ENCODE peak calls at places on chromosomes 6 and 20, in nine cellular contexts. One of them, this sample, is unnamed.

GRCh38 chr6:88629838-88630462 is 333.5 kb downstream of the RNGTT start:
- DNase-seq in heart left ventricle: no peak
- DNase-seq in psoas muscle: no peak
- DNase-seq in thyroid gland: no peak
- DNase-seq in lower lobe of right lung: no peak
- DNase-seq in kidney: no peak
- DNase-seq in PC-9: no peak
- DNase-seq in ascending aorta: no peak
- DNase-seq in cardiac muscle cell: no peak
- DNase-seq in this sample: peak

GRCh38 chr20:38460040-38460623 is 12.5 kb upstream of the RALGAPB start:
- DNase-seq in psoas muscle: no peak
- DNase-seq in cardiac muscle cell: peak
- DNase-seq in lower lobe of right lung: no peak
- DNase-seq in heart left ventricle: no peak
- DNase-seq in PC-9: peak
- DNase-seq in ascending aorta: no peak
- DNase-seq in kidney: no peak
- DNase-seq in thyroid gland: peak
- DNase-seq in this sample: peak

GRCh38 chr6:89669002-89669401 is 30.5 kb upstream of the LYRM2 start:
- DNase-seq in psoas muscle: no peak
- DNase-seq in PC-9: no peak
- DNase-seq in lower lobe of right lung: no peak
- DNase-seq in thyroid gland: no peak
- DNase-seq in heart left ventricle: no peak
- DNase-seq in kidney: no peak
- DNase-seq in ascending aorta: no peak
- DNase-seq in cardiac muscle cell: peak
- DNase-seq in this sample: no peak

GRCh38 chr20:6654490-6655247 is 112.8 kb upstream of the BMP2 start:
- DNase-seq in psoas muscle: no peak
- DNase-seq in thyroid gland: no peak
- DNase-seq in kidney: no peak
- DNase-seq in ascending aorta: no peak
- DNase-seq in cardiac muscle cell: no peak
- DNase-seq in PC-9: no peak
- DNase-seq in lower lobe of right lung: no peak
- DNase-seq in heart left ventricle: no peak
- DNase-seq in this sample: no peak

GRCh38 chr6:112931835-112932234 is 584.7 kb downstream of the RFPL4B start:
- DNase-seq in thyroid gland: no peak
- DNase-seq in ascending aorta: no peak
- DNase-seq in psoas muscle: no peak
- DNase-seq in heart left ventricle: no peak
- DNase-seq in lower lobe of right lung: no peak
- DNase-seq in PC-9: no peak
- DNase-seq in cardiac muscle cell: peak
- DNase-seq in kidney: no peak
- DNase-seq in this sample: peak

GRCh38 chr6:153790048-153790447 is 249.0 kb upstream of the OPRM1 start:
- DNase-seq in heart left ventricle: no peak
- DNase-seq in cardiac muscle cell: peak
- DNase-seq in ascending aorta: peak
- DNase-seq in psoas muscle: no peak
- DNase-seq in PC-9: peak
- DNase-seq in lower lobe of right lung: no peak
- DNase-seq in kidney: no peak
- DNase-seq in thyroid gland: no peak
- DNase-seq in this sample: peak

GRCh38 chr6:127053032-127053908 is 65.2 kb upstream of the RSPO3 start:
- DNase-seq in PC-9: no peak
- DNase-seq in ascending aorta: no peak
- DNase-seq in lower lobe of right lung: no peak
- DNase-seq in heart left ventricle: no peak
- DNase-seq in cardiac muscle cell: peak
- DNase-seq in thyroid gland: no peak
- DNase-seq in kidney: no peak
- DNase-seq in psoas muscle: no peak
- DNase-seq in this sample: no peak

GRCh38 chr6:39203804-39204495 is 25.3 kb downstream of the KCNK5 start:
- DNase-seq in kidney: peak
- DNase-seq in cardiac muscle cell: no peak
- DNase-seq in heart left ventricle: no peak
- DNase-seq in psoas muscle: no peak
- DNase-seq in PC-9: peak
- DNase-seq in thyroid gland: peak
- DNase-seq in ascending aorta: no peak
- DNase-seq in lower lobe of right lung: peak
- DNase-seq in this sample: no peak

GRCh38 chr6:111626446-111626845 is 20.8 kb upstream of the TRAF3IP2 start:
- DNase-seq in ascending aorta: no peak
- DNase-seq in cardiac muscle cell: no peak
- DNase-seq in psoas muscle: no peak
- DNase-seq in kidney: no peak
- DNase-seq in heart left ventricle: no peak
- DNase-seq in PC-9: no peak
- DNase-seq in lower lobe of right lung: no peak
- DNase-seq in thyroid gland: no peak
- DNase-seq in this sample: peak

GRCh38 chr6:71138416-71138815 is 150.2 kb upstream of the OGFRL1 start:
- DNase-seq in PC-9: no peak
- DNase-seq in lower lobe of right lung: no peak
- DNase-seq in thyroid gland: no peak
- DNase-seq in ascending aorta: no peak
- DNase-seq in heart left ventricle: no peak
- DNase-seq in kidney: no peak
- DNase-seq in cardiac muscle cell: no peak
- DNase-seq in psoas muscle: no peak
- DNase-seq in this sample: no peak

GRCh38 chr6:96841241-96841824 is 4.1 kb upstream of the GPR63 start:
- DNase-seq in psoas muscle: no peak
- DNase-seq in kidney: no peak
- DNase-seq in cardiac muscle cell: no peak
- DNase-seq in ascending aorta: no peak
- DNase-seq in lower lobe of right lung: no peak
- DNase-seq in PC-9: no peak
- DNase-seq in heart left ventricle: no peak
- DNase-seq in thyroid gland: no peak
- DNase-seq in this sample: no peak

GRCh38 chr20:11217322-11217989 is 543.7 kb upstream of the JAG1 start:
- DNase-seq in thyroid gland: no peak
- DNase-seq in lower lobe of right lung: no peak
- DNase-seq in psoas muscle: no peak
- DNase-seq in kidney: no peak
- DNase-seq in ascending aorta: no peak
- DNase-seq in cardiac muscle cell: peak
- DNase-seq in PC-9: no peak
- DNase-seq in heart left ventricle: no peak
- DNase-seq in this sample: no peak

GRCh38 chr6:104306206-104306605 is 553.5 kb downstream of the HACE1 start:
- DNase-seq in lower lobe of right lung: no peak
- DNase-seq in kidney: no peak
- DNase-seq in thyroid gland: no peak
- DNase-seq in ascending aorta: no peak
- DNase-seq in cardiac muscle cell: no peak
- DNase-seq in psoas muscle: no peak
- DNase-seq in PC-9: no peak
- DNase-seq in heart left ventricle: no peak
- DNase-seq in this sample: no peak

GRCh38 chr6:36840471-36841461 is 1.5 kb upstream of the CPNE5 start:
- DNase-seq in lower lobe of right lung: no peak
- DNase-seq in psoas muscle: peak
- DNase-seq in heart left ventricle: peak
- DNase-seq in cardiac muscle cell: peak
- DNase-seq in PC-9: no peak
- DNase-seq in ascending aorta: no peak
- DNase-seq in kidney: no peak
- DNase-seq in thyroid gland: peak
- DNase-seq in this sample: peak

GRCh38 chr6:13404892-13405254 is 76.5 kb upstream of the TBC1D7 start:
- DNase-seq in thyroid gland: no peak
- DNase-seq in cardiac muscle cell: no peak
- DNase-seq in heart left ventricle: no peak
- DNase-seq in lower lobe of right lung: no peak
- DNase-seq in kidney: no peak
- DNase-seq in ascending aorta: no peak
- DNase-seq in PC-9: no peak
- DNase-seq in psoas muscle: no peak
- DNase-seq in this sample: no peak

GRCh38 chr6:64334646-64335045 is 699.0 kb downstream of the PHF3 start:
- DNase-seq in psoas muscle: no peak
- DNase-seq in thyroid gland: no peak
- DNase-seq in cardiac muscle cell: peak
- DNase-seq in lower lobe of right lung: no peak
- DNase-seq in heart left ventricle: no peak
- DNase-seq in ascending aorta: no peak
- DNase-seq in PC-9: no peak
- DNase-seq in kidney: no peak
- DNase-seq in this sample: no peak
- H3K27ac ChIP-seq in psoas muscle: no peak
- H3K27ac ChIP-seq in thyroid gland: no peak
- H3K27ac ChIP-seq in cardiac muscle cell: no peak
- H3K27ac ChIP-seq in lower lobe of right lung: no peak
- H3K27ac ChIP-seq in heart left ventricle: no peak
- H3K27ac ChIP-seq in ascending aorta: no peak
- H3K27ac ChIP-seq in PC-9: no peak
- H3K27ac ChIP-seq in kidney: no peak
- H3K27ac ChIP-seq in this sample: no peak

DNA sequence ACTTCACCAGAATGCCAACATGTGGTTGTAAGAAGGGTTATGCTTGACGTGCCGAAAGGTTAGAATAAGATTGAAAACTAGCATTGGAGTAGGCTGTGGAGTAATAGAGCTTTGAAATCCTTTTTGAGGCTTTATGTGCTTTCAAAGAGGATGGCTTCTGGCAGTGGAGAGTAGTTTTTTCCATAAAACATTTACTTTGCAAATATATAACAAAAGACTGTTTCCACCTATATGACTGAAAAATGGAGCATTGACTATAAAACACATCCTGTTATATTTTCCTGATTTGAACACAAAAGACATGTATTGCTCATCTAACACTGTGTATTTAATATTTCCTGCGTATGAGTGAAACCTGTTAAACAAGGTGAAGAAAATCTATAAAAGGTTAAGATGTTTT is 38.8 kb downstream of the ZFAND3 start:
- DNase-seq in thyroid gland: no peak
- DNase-seq in cardiac muscle cell: no peak
- DNase-seq in heart left ventricle: no peak
- DNase-seq in psoas muscle: no peak
- DNase-seq in lower lobe of right lung: no peak
- DNase-seq in ascending aorta: no peak
- DNase-seq in PC-9: no peak
- DNase-seq in kidney: no peak
- DNase-seq in this sample: no peak
- H3K4me3 ChIP-seq in thyroid gland: no peak
- H3K4me3 ChIP-seq in cardiac muscle cell: no peak
- H3K4me3 ChIP-seq in heart left ventricle: no peak
- H3K4me3 ChIP-seq in psoas muscle: no peak
- H3K4me3 ChIP-seq in lower lobe of right lung: no peak
- H3K4me3 ChIP-seq in ascending aorta: no peak
- H3K4me3 ChIP-seq in PC-9: no peak
- H3K4me3 ChIP-seq in kidney: no peak
- H3K4me3 ChIP-seq in this sample: no peak

DNA sequence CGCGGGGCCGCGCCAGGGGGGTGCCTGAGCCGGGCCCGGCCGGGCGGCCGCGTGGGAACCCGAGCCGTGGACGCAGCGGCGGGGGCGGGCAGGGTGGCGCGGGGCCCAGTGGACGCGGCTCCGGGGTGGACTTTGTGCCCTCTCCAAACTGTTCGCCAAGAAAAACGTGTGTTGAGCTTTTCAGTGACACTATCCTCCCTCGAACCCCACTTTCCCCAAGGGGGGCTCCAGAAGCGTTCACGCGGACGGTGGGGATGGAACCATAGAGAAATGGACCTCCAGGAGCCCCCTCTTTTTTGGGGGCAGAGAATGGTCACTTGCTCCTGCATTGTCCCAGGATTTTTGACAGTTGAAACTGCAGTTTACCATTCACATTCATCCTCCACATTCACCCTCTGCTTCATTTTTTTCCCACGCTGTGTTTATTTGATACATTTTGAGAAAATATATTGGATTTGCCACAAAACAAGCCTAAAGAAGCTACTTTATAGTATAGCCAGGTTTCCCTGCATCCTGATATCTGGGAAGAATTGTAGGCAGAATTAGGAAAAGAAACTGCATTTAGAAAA is 2.8 kb upstream of the HIVEP1 start:
- DNase-seq in lower lobe of right lung: no peak
- DNase-seq in PC-9: no peak
- DNase-seq in kidney: no peak
- DNase-seq in thyroid gland: no peak
- DNase-seq in cardiac muscle cell: no peak
- DNase-seq in heart left ventricle: no peak
- DNase-seq in psoas muscle: no peak
- DNase-seq in ascending aorta: no peak
- DNase-seq in this sample: no peak
- H3K27ac ChIP-seq in lower lobe of right lung: peak
- H3K27ac ChIP-seq in PC-9: peak
- H3K27ac ChIP-seq in kidney: peak
- H3K27ac ChIP-seq in thyroid gland: peak
- H3K27ac ChIP-seq in cardiac muscle cell: peak
- H3K27ac ChIP-seq in heart left ventricle: peak
- H3K27ac ChIP-seq in psoas muscle: peak
- H3K27ac ChIP-seq in ascending aorta: peak
- H3K27ac ChIP-seq in this sample: peak

DNA sequence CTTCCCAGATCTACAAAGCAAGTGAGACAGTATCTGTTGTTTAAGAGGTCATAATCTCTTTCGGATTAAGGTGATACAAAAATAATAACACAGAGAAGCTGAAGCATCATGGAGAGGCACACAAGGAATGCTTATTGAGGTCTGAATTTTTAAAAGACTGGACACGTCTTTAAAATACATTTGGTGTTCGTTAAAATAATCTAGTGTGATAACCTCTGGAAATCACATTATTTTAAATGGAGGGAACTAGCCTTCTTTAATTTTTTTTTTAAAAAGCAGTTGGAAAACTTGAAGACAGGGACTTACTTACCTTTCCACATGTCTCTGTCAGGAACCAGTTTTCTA is 1.9 kb upstream of the LRRC1 start:
- DNase-seq in PC-9: no peak
- DNase-seq in cardiac muscle cell: no peak
- DNase-seq in thyroid gland: no peak
- DNase-seq in ascending aorta: no peak
- DNase-seq in lower lobe of right lung: no peak
- DNase-seq in heart left ventricle: no peak
- DNase-seq in psoas muscle: no peak
- DNase-seq in kidney: no peak
- DNase-seq in this sample: no peak
- H3K4me3 ChIP-seq in PC-9: peak
- H3K4me3 ChIP-seq in cardiac muscle cell: peak
- H3K4me3 ChIP-seq in thyroid gland: peak
- H3K4me3 ChIP-seq in ascending aorta: peak
- H3K4me3 ChIP-seq in lower lobe of right lung: peak
- H3K4me3 ChIP-seq in heart left ventricle: peak
- H3K4me3 ChIP-seq in psoas muscle: peak
- H3K4me3 ChIP-seq in kidney: peak
- H3K4me3 ChIP-seq in this sample: peak

This sample was measured in SJCRH30.